ENCODE peak calls at places on chromosomes 3 and 15, in ten cellular contexts. L, O, R, C, Q, Z, X, B, D and H are unnamed samples.

GRCh38 chr3:34683851-34684250 is 885.4 kb downstream of the PDCD6IP start:
- DNase-seq in L (no peak), O (peak; percentile 36), R (peak; percentile 30), C (peak; percentile 71), Q (peak; percentile 11), Z (peak; percentile 59), X (peak; percentile 56), B (peak; percentile 83), D (peak; percentile 57), H (peak; percentile 11)

GRCh38 chr3:169813757-169814517 is 1.2 kb upstream of the LRRC34 start:
- DNase-seq in L (peak; percentile 88), O (peak; percentile 75), R (no peak), C (peak; percentile 45), Q (no peak), Z (peak; percentile 91), X (no peak), B (no peak), D (peak; percentile 73), H (peak; percentile 39)

GRCh38 chr3:114789803-114790202 is 357.3 kb downstream of the ZBTB20 start:
- DNase-seq in L (no peak), O (no peak), R (no peak), C (no peak), Q (peak; percentile 8), Z (no peak), X (no peak), B (no peak), D (no peak), H (no peak)

GRCh38 chr3:133211449-133211848 is 173.3 kb downstream of the TMEM108 start:
- DNase-seq in L (peak; percentile 50), O (no peak), R (no peak), C (no peak), Q (no peak), Z (peak; percentile 86), X (no peak), B (peak; percentile 45), D (no peak), H (no peak)

GRCh38 chr15:33152502-33153109 is 41.9 kb downstream of the FMN1 start:
- DNase-seq in L (peak; percentile 64), O (no peak), R (peak; percentile 14), C (peak; percentile 49), Q (peak; percentile 11), Z (no peak), X (no peak), B (no peak), D (no peak), H (peak; percentile 37)

GRCh38 chr15:66840615-66841014 is 138.6 kb downstream of the SMAD6 start:
- DNase-seq in L (peak; percentile 69), O (no peak), R (no peak), C (no peak), Q (no peak), Z (no peak), X (no peak), B (no peak), D (no peak), H (peak; percentile 27)

GRCh38 chr15:83285979-83286553 is 1.6 kb upstream of the BNC1 start:
- DNase-seq in L (no peak), O (peak; percentile 76), R (peak; percentile 94), C (peak; percentile 73), Q (peak; percentile 88), Z (no peak), X (no peak), B (no peak), D (no peak), H (peak; percentile 85)

GRCh38 chr15:66842710-66843441 is 140.8 kb downstream of the SMAD6 start:
- DNase-seq in L (peak; percentile 50), O (peak; percentile 63), R (peak; percentile 94), C (peak; percentile 72), Q (peak; percentile 59), Z (no peak), X (peak; percentile 83), B (peak; percentile 78), D (peak; percentile 76), H (peak; percentile 79)

GRCh38 chr15:66566963-66567531 is 1.2 kb upstream of the LCTL start:
- DNase-seq in L (peak; percentile 74), O (peak; percentile 43), R (peak; percentile 93), C (peak; percentile 81), Q (peak; percentile 76), Z (peak; percentile 89), X (peak; percentile 32), B (peak; percentile 85), D (peak; percentile 63), H (peak; percentile 74)

GRCh38 chr15:40493089-40493840 is 22.5 kb downstream of the CHST14 start:
- DNase-seq in L (peak; percentile 38), O (no peak), R (no peak), C (no peak), Q (no peak), Z (no peak), X (no peak), B (no peak), D (no peak), H (no peak)

GRCh38 chr3:25508901-25509300 is 80.8 kb downstream of the RARB start:
- DNase-seq in L (no peak), O (no peak), R (no peak), C (peak; percentile 89), Q (no peak), Z (no peak), X (no peak), B (no peak), D (no peak), H (peak; percentile 19)

GRCh38 chr3:189833996-189834395 is 202.8 kb downstream of the TP63 start:
- DNase-seq in L (no peak), O (no peak), R (no peak), C (no peak), Q (no peak), Z (no peak), X (no peak), B (no peak), D (no peak), H (no peak)

GRCh38 chr3:127597020-127597771 is 1.0 kb upstream of the MCM2 start:
- DNase-seq in L (no peak), O (no peak), R (peak; percentile 10), C (no peak), Q (no peak), Z (peak; percentile 78), X (no peak), B (no peak), D (no peak), H (no peak)

GRCh38 chr3:57753016-57753415 is 3.1 kb upstream of the SLMAP start:
- DNase-seq in L (no peak), O (no peak), R (no peak), C (no peak), Q (no peak), Z (no peak), X (no peak), B (no peak), D (no peak), H (no peak)

GRCh38 chr3:21876742-21877141 is 125.7 kb upstream of the ZNF385D start:
- DNase-seq in L (no peak), O (no peak), R (no peak), C (no peak), Q (no peak), Z (no peak), X (no peak), B (no peak), D (no peak), H (no peak)

GRCh38 chr15:80929689-80930088 is 59.9 kb downstream of the MESD start:
- DNase-seq in L (no peak), O (peak; percentile 22), R (no peak), C (no peak), Q (peak; percentile 58), Z (no peak), X (no peak), B (no peak), D (no peak), H (peak; percentile 12)

GRCh38 chr3:159996018-159996417 is 7.4 kb downstream of the IL12A start:
- DNase-seq in L (no peak), O (no peak), R (no peak), C (peak; percentile 45), Q (peak; percentile 67), Z (no peak), X (no peak), B (no peak), D (no peak), H (peak; percentile 14)

GRCh38 chr3:53949541-53949940 is 57.9 kb upstream of the SELENOK start:
- DNase-seq in L (no peak), O (no peak), R (no peak), C (peak; percentile 14), Q (no peak), Z (no peak), X (no peak), B (no peak), D (no peak), H (no peak)

DNA sequence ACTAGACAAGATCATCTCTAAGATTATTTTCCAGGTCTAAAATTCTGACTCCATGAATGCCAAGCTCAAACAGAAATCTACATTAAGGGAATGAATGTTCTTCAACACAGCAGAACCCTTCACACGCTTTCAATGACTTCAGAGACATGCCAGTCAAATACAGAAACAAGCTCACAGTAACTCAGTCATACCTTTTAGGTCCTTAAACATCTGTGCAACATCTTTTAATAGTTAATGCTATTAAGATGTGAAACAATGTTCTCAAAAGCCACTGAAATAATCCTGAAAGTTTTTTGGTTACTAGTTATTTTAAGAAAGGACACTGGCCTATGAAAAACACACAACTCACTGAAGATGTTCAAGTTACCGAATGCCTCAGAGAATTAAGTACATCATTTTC is 2.5 kb downstream of the DLG1 start:
- DNase-seq in L (no peak), O (no peak), R (no peak), C (no peak), Q (no peak), Z (no peak), X (no peak), B (no peak), D (no peak), H (no peak)
- H3K4me3 ChIP-seq in L (no peak overlapping the region), O (peak overlapping the region; percentile 62), R (peak overlapping the region; percentile 88), C (no peak overlapping the region), Q (no peak overlapping the region), Z (peak overlapping the region; percentile 81), X (no peak overlapping the region), B (no peak overlapping the region), D (no peak overlapping the region), H (peak overlapping the region; percentile 82)

GRCh38 chr3:186931487-186932280 is 1.4 kb downstream of the ST6GAL1 start:
- DNase-seq in L (peak; percentile 13), O (peak; percentile 62), R (peak; percentile 76), C (peak; percentile 31), Q (peak; percentile 63), Z (peak; percentile 53), X (peak; percentile 51), B (peak; percentile 49), D (peak; percentile 84), H (peak; percentile 27)
- TF ChIP-seq CTCF in L (no peak), O (peak; percentile 7), R (no peak), C (no peak), Q (no peak), Z (no peak), X (no peak), B (no peak), D (no peak), H (no peak)

DNA sequence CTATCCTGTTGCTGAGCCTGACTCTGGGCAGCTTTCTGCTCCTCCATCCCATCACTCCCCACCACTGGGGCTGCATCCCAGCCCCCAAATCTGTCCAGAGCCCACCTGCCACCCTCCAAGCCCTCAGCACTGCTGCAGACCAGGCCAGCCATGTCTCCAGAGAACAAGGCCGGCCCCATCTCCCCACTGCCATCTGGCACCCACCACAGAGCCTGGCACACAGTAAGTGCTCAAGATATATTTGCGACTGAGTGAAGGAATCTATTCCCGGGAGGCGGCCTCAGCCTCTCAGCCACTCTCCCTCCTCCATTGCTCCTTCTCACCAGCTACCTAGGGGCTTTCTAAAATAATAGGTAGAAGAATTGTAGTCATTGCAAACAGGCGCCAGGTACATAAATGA is 4.8 kb downstream of the PLXND1 start:
- DNase-seq in L (no peak), O (no peak), R (no peak), C (no peak), Q (no peak), Z (no peak), X (no peak), B (no peak), D (no peak), H (no peak)
- H3K4me3 ChIP-seq in L (no peak overlapping the region), O (no peak overlapping the region), R (no peak overlapping the region), C (no peak overlapping the region), Q (no peak overlapping the region), Z (no peak overlapping the region), X (peak overlapping the region; percentile 62), B (no peak overlapping the region), D (no peak overlapping the region), H (no peak overlapping the region)

GRCh38 chr3:12829886-12830784 is 11.2 kb downstream of the RPL32 start:
- DNase-seq in L (no peak), O (no peak), R (no peak), C (no peak), Q (no peak), Z (no peak), X (no peak), B (no peak), D (no peak), H (no peak)
- TF ChIP-seq CTCF in L (no peak), O (peak; percentile 54), R (no peak), C (no peak), Q (peak; percentile 8), Z (no peak), X (no peak), B (no peak), D (no peak), H (no peak)